ENCODE peak calls at places on chromosomes 2 and 18, in eight cellular contexts. One of them, this sample, is unnamed.

GRCh38 chr2:230202430-230203109 is 17.2 kb downstream of the SP110 start:
- DNase-seq in activated CD8-positive, alpha-beta T cell treated with anti-CD3 and anti-CD28 coated beads, Interleukin-2, amount 10 ng/mL, durations not matched to agents 7 days and 5 days: no peak
- DNase-seq in GM03348: no peak
- DNase-seq in CD4-positive, alpha-beta memory T cell: no peak
- DNase-seq in skeletal muscle cell: no peak
- DNase-seq in AG10803: no peak
- DNase-seq in sigmoid colon: no peak
- DNase-seq in GM18507: no peak
- DNase-seq in this sample: no peak

GRCh38 chr2:70959271-70959761 is 19.1 kb upstream of the ANKRD53 start:
- DNase-seq in skeletal muscle cell: no peak
- DNase-seq in activated CD8-positive, alpha-beta T cell treated with anti-CD3 and anti-CD28 coated beads, Interleukin-2, amount 10 ng/mL, durations not matched to agents 7 days and 5 days: peak
- DNase-seq in sigmoid colon: no peak
- DNase-seq in GM18507: no peak
- DNase-seq in GM03348: peak
- DNase-seq in CD4-positive, alpha-beta memory T cell: no peak
- DNase-seq in AG10803: no peak
- DNase-seq in this sample: no peak

GRCh38 chr2:10150436-10150835 is 27.9 kb downstream of the RRM2 start:
- DNase-seq in activated CD8-positive, alpha-beta T cell treated with anti-CD3 and anti-CD28 coated beads, Interleukin-2, amount 10 ng/mL, durations not matched to agents 7 days and 5 days: no peak
- DNase-seq in CD4-positive, alpha-beta memory T cell: no peak
- DNase-seq in AG10803: no peak
- DNase-seq in GM03348: no peak
- DNase-seq in skeletal muscle cell: no peak
- DNase-seq in GM18507: no peak
- DNase-seq in sigmoid colon: no peak
- DNase-seq in this sample: no peak

GRCh38 chr2:163008642-163009041 is 170.1 kb upstream of the KCNH7 start:
- DNase-seq in CD4-positive, alpha-beta memory T cell: no peak
- DNase-seq in activated CD8-positive, alpha-beta T cell treated with anti-CD3 and anti-CD28 coated beads, Interleukin-2, amount 10 ng/mL, durations not matched to agents 7 days and 5 days: no peak
- DNase-seq in sigmoid colon: no peak
- DNase-seq in skeletal muscle cell: no peak
- DNase-seq in GM18507: no peak
- DNase-seq in AG10803: no peak
- DNase-seq in GM03348: no peak
- DNase-seq in this sample: no peak

GRCh38 chr2:241854342-241855244 is 4.1 kb downstream of the PDCD1 start:
- DNase-seq in GM03348: no peak
- DNase-seq in activated CD8-positive, alpha-beta T cell treated with anti-CD3 and anti-CD28 coated beads, Interleukin-2, amount 10 ng/mL, durations not matched to agents 7 days and 5 days: no peak
- DNase-seq in skeletal muscle cell: no peak
- DNase-seq in GM18507: no peak
- DNase-seq in AG10803: no peak
- DNase-seq in CD4-positive, alpha-beta memory T cell: peak
- DNase-seq in sigmoid colon: peak
- DNase-seq in this sample: no peak

GRCh38 chr2:177597759-177598158 is 205.2 kb downstream of the AGPS start:
- DNase-seq in AG10803: no peak
- DNase-seq in sigmoid colon: no peak
- DNase-seq in CD4-positive, alpha-beta memory T cell: no peak
- DNase-seq in skeletal muscle cell: no peak
- DNase-seq in activated CD8-positive, alpha-beta T cell treated with anti-CD3 and anti-CD28 coated beads, Interleukin-2, amount 10 ng/mL, durations not matched to agents 7 days and 5 days: no peak
- DNase-seq in GM18507: no peak
- DNase-seq in GM03348: no peak
- DNase-seq in this sample: no peak

GRCh38 chr2:148756292-148756975 is 111.9 kb downstream of the EPC2 start:
- DNase-seq in AG10803: peak
- DNase-seq in CD4-positive, alpha-beta memory T cell: no peak
- DNase-seq in GM03348: peak
- DNase-seq in skeletal muscle cell: peak
- DNase-seq in GM18507: no peak
- DNase-seq in activated CD8-positive, alpha-beta T cell treated with anti-CD3 and anti-CD28 coated beads, Interleukin-2, amount 10 ng/mL, durations not matched to agents 7 days and 5 days: no peak
- DNase-seq in sigmoid colon: no peak
- DNase-seq in this sample: no peak

GRCh38 chr18:58512161-58512581 is 116.7 kb downstream of the ALPK2 start:
- DNase-seq in GM18507: no peak
- DNase-seq in sigmoid colon: no peak
- DNase-seq in skeletal muscle cell: no peak
- DNase-seq in GM03348: no peak
- DNase-seq in AG10803: no peak
- DNase-seq in CD4-positive, alpha-beta memory T cell: no peak
- DNase-seq in activated CD8-positive, alpha-beta T cell treated with anti-CD3 and anti-CD28 coated beads, Interleukin-2, amount 10 ng/mL, durations not matched to agents 7 days and 5 days: no peak
- DNase-seq in this sample: no peak

GRCh38 chr2:141187063-141187429 is 943.8 kb downstream of the LRP1B start:
- DNase-seq in activated CD8-positive, alpha-beta T cell treated with anti-CD3 and anti-CD28 coated beads, Interleukin-2, amount 10 ng/mL, durations not matched to agents 7 days and 5 days: no peak
- DNase-seq in sigmoid colon: no peak
- DNase-seq in skeletal muscle cell: no peak
- DNase-seq in AG10803: no peak
- DNase-seq in GM18507: no peak
- DNase-seq in GM03348: no peak
- DNase-seq in CD4-positive, alpha-beta memory T cell: no peak
- DNase-seq in this sample: no peak

GRCh38 chr2:46351388-46352141 is 54.4 kb downstream of the EPAS1 start:
- DNase-seq in CD4-positive, alpha-beta memory T cell: peak
- DNase-seq in AG10803: no peak
- DNase-seq in skeletal muscle cell: no peak
- DNase-seq in sigmoid colon: no peak
- DNase-seq in GM18507: no peak
- DNase-seq in activated CD8-positive, alpha-beta T cell treated with anti-CD3 and anti-CD28 coated beads, Interleukin-2, amount 10 ng/mL, durations not matched to agents 7 days and 5 days: peak
- DNase-seq in GM03348: no peak
- DNase-seq in this sample: peak

GRCh38 chr2:98769784-98770183 is 38.9 kb upstream of the MGAT4A start:
- DNase-seq in CD4-positive, alpha-beta memory T cell: peak
- DNase-seq in activated CD8-positive, alpha-beta T cell treated with anti-CD3 and anti-CD28 coated beads, Interleukin-2, amount 10 ng/mL, durations not matched to agents 7 days and 5 days: peak
- DNase-seq in AG10803: no peak
- DNase-seq in skeletal muscle cell: no peak
- DNase-seq in GM03348: no peak
- DNase-seq in sigmoid colon: no peak
- DNase-seq in GM18507: no peak
- DNase-seq in this sample: peak

GRCh38 chr2:3223080-3223923 is 154.3 kb downstream of the EIPR1 start:
- DNase-seq in activated CD8-positive, alpha-beta T cell treated with anti-CD3 and anti-CD28 coated beads, Interleukin-2, amount 10 ng/mL, durations not matched to agents 7 days and 5 days: peak
- DNase-seq in sigmoid colon: no peak
- DNase-seq in CD4-positive, alpha-beta memory T cell: peak
- DNase-seq in GM18507: peak
- DNase-seq in skeletal muscle cell: peak
- DNase-seq in GM03348: peak
- DNase-seq in AG10803: no peak
- DNase-seq in this sample: peak